ENCODE peak calls at places on chromosome 3, in eight cellular contexts. D is fibroblast of mammary gland, X is stomach, I is astrocyte of the cerebellum, O is hepatocyte, G is AG04450, R is Panc1, P is ovary. K is an unnamed sample.

GRCh38 chr3:156633335-156633734 is 41.1 kb upstream of the TIPARP start:
- DNase-seq in D (peak), I (no peak), G (peak), X (no peak), R (no peak), O (no peak), P (peak), K (peak)

GRCh38 chr3:69925506-69925905 is 74.0 kb upstream of the SAMMSON start:
- DNase-seq in G (peak), R (no peak), D (peak), P (no peak), I (no peak), O (no peak), X (no peak), K (no peak)

GRCh38 chr3:132253262-132253878 is 63.8 kb upstream of the ACP3 start:
- DNase-seq in I (peak), R (peak), D (peak), O (peak), G (peak), X (no peak), P (no peak), K (no peak)

GRCh38 chr3:194281766-194282165 is 69.4 kb downstream of the CPN2 start:
- DNase-seq in P (no peak), O (no peak), D (no peak), I (no peak), G (no peak), X (no peak), R (no peak), K (no peak)

GRCh38 chr3:171936231-171936841 is 93.2 kb downstream of the TMEM212 start:
- DNase-seq in G (no peak), X (no peak), D (peak), I (no peak), P (no peak), R (no peak), O (peak), K (no peak)

GRCh38 chr3:42214565-42215283 is 51.3 kb downstream of the CCK start:
- DNase-seq in R (no peak), D (peak), G (no peak), P (no peak), O (no peak), X (no peak), I (no peak), K (no peak)

GRCh38 chr3:140341213-140341612 is 336.7 kb upstream of the TRIM42 start:
- DNase-seq in D (no peak), X (no peak), P (no peak), O (no peak), G (no peak), R (no peak), I (no peak), K (no peak)

GRCh38 chr3:169244119-169244864 is 419.2 kb downstream of the MECOM start:
- DNase-seq in O (no peak), R (no peak), P (no peak), X (no peak), D (no peak), I (no peak), G (no peak), K (no peak)

GRCh38 chr3:194283218-194284006 is 67.7 kb downstream of the CPN2 start:
- DNase-seq in O (no peak), I (no peak), G (no peak), D (peak), R (no peak), P (no peak), X (no peak), K (no peak)

GRCh38 chr3:52811452-52812011 is 16.9 kb downstream of the ITIH3 start:
- DNase-seq in G (no peak), D (no peak), I (no peak), O (no peak), X (no peak), R (no peak), P (no peak), K (no peak)

GRCh38 chr3:52816654-52817053 is 13.8 kb downstream of the ITIH4 start:
- DNase-seq in D (no peak), I (no peak), R (no peak), X (no peak), G (no peak), P (no peak), O (no peak), K (no peak)

GRCh38 chr3:52817221-52817620 is 13.3 kb downstream of the ITIH4 start:
- DNase-seq in X (no peak), I (no peak), P (no peak), G (no peak), R (no peak), D (no peak), O (no peak), K (no peak)

GRCh38 chr3:52810923-52811322 is 16.3 kb downstream of the ITIH3 start:
- DNase-seq in I (no peak), X (no peak), P (no peak), O (no peak), D (no peak), R (no peak), G (no peak), K (no peak)

GRCh38 chr3:52813810-52814209 is 16.7 kb downstream of the ITIH4 start:
- DNase-seq in R (no peak), P (no peak), O (no peak), I (no peak), G (no peak), X (no peak), D (no peak), K (no peak)
- H3K4me3 ChIP-seq in R (no peak), P (no peak), O (no peak), I (no peak), G (no peak), X (no peak), D (no peak), K (no peak)

DNA sequence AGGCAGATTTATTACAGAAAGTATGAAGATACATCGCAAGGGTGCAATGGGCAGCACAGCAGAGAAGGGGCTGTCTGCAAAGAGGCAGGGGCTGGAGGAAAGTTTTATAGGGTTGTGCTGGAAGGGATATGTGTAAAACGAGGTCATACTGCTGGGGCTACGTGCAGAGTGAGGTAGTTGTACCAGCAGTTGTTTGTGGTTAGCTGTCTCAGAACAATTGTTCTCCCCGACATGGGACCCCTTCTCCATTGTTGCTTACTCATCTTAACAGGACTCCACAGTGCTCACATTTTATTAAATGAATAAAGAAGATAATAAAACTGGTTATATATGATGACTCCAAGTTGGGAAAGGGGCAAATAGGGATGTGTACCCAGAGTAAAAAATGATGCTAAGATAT is 49.4 kb downstream of the GTPBP8 start:
- DNase-seq in I (no peak), P (no peak), X (no peak), G (no peak), R (no peak), O (no peak), D (no peak), K (no peak)
- TF ChIP-seq CTCF in I (no peak), P (no peak), X (no peak), G (no peak), R (no peak), O (no peak), D (no peak), K (no peak)

GRCh38 chr3:128432898-128433629 is 33.6 kb downstream of the DNAJB8 start:
- DNase-seq in O (peak), P (no peak), I (no peak), X (no peak), D (no peak), G (no peak), R (no peak), K (no peak)
- H3K4me3 ChIP-seq in O (peak), P (peak), I (peak), X (peak), D (no peak), G (peak), R (peak), K (peak)

GRCh38 chr3:129316121-129317013 is 37.7 kb downstream of the HMCES start:
- DNase-seq in G (no peak), D (peak), P (peak), O (peak), X (peak), I (peak), R (no peak), K (no peak)

GRCh38 chr3:129313983-129314756 is 35.5 kb downstream of the HMCES start:
- DNase-seq in R (no peak), I (no peak), G (no peak), O (no peak), X (no peak), D (peak), P (peak), K (no peak)

GRCh38 chr3:129313415-129313982 is 34.8 kb downstream of the HMCES start:
- DNase-seq in X (no peak), R (no peak), I (no peak), D (peak), G (no peak), O (no peak), P (peak), K (no peak)

GRCh38 chr3:129315386-129315991 is 36.8 kb downstream of the HMCES start:
- DNase-seq in P (peak), D (no peak), G (no peak), R (no peak), O (no peak), X (peak), I (no peak), K (no peak)

DNA sequence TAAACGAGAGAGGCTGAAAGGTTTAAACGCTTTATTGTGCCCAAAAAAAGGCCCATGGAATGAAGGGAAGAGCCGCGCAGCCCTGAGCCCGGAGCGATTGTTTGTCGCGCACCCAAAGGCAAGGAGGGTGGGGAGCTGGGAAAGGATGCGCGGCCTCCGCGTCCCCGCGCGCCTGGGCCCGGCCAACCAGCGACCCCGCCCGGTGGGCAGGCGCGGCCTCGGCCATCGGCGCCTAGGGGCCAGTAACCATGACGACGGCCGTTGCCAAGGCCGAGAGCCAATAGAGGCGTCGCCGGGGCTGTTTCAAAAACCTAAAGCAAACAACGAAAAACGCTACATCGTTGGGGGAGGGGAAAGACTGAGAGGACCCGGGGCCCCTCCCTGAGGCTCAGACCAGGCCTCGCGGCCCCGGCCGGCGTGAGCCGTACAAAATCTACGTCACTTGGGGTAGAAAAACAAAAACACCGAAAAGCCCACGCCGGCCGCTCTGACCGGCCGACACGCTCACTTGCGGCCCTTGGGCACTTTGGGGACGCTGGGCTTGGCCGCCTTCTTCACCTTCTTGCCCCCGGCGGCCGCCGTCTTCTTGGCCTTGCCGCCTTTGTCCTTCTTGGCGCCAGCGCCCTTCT is 36.2 kb downstream of the HMCES start:
- DNase-seq in P (peak), G (no peak), I (peak), R (no peak), D (peak), O (peak), X (peak), K (no peak)
- TF ChIP-seq CTCF in P (no peak), G (no peak), I (peak), R (no peak), D (no peak), O (peak), X (no peak), K (no peak)

GRCh38 chr3:43361077-43361476 is 74.7 kb downstream of the SNRK start:
- DNase-seq in X (no peak), R (no peak), G (no peak), D (no peak), O (no peak), I (no peak), P (no peak), K (no peak)
- H3K4me3 ChIP-seq in X (no peak), R (no peak), G (no peak), D (no peak), O (no peak), I (no peak), P (no peak), K (no peak)

GRCh38 chr3:103924544-103924943 is 1442.2 kb upstream of the ALCAM start:
- DNase-seq in I (no peak), O (no peak), G (no peak), D (no peak), P (no peak), X (no peak), R (no peak), K (no peak)

GRCh38 chr3:103926936-103927335 is 1439.8 kb upstream of the ALCAM start:
- DNase-seq in D (no peak), P (no peak), R (no peak), G (no peak), I (no peak), X (no peak), O (no peak), K (no peak)

GRCh38 chr3:103919327-103919726 is 1447.4 kb upstream of the ALCAM start:
- DNase-seq in I (no peak), X (no peak), P (no peak), G (no peak), O (no peak), R (no peak), D (no peak), K (peak)

GRCh38 chr3:103927896-103928295 is 1438.8 kb upstream of the ALCAM start:
- DNase-seq in G (no peak), I (no peak), D (no peak), P (no peak), O (no peak), R (no peak), X (no peak), K (no peak)

DNA sequence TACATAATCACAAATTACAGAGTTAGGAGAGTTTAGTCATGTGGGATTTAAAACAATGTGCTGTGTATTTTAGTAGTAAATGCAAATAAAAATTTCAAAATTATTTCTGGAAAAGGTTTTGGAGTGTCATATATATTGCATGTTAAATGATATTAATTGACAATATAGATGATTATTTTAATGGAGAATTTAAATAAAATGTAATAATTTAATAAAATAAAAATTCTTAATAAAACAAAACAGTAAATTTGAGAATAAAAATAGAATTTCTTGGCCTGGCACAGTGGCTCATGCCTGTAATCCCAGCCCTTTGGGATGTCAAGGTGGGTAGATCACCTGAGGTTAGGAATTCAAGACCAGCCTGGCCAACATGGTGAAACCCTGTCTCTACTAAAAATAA is 1442.8 kb upstream of the ALCAM start:
- DNase-seq in P (no peak), R (no peak), D (no peak), G (no peak), I (no peak), O (no peak), X (no peak), K (no peak)
- TF ChIP-seq CTCF in P (no peak), R (no peak), D (no peak), G (no peak), I (no peak), O (no peak), X (no peak), K (no peak)

GRCh38 chr3:71453822-71454512 is 129.6 kb downstream of the FOXP1 start:
- DNase-seq in I (no peak), D (no peak), P (no peak), G (no peak), R (no peak), X (no peak), O (no peak), K (no peak)

GRCh38 chr3:71451812-71452211 is 131.7 kb downstream of the FOXP1 start:
- DNase-seq in D (no peak), O (no peak), P (no peak), X (no peak), I (no peak), R (no peak), G (no peak), K (no peak)

GRCh38 chr3:71453319-71453718 is 130.2 kb downstream of the FOXP1 start:
- DNase-seq in I (no peak), R (no peak), X (no peak), P (no peak), O (no peak), G (no peak), D (no peak), K (no peak)

GRCh38 chr3:71450162-71450561 is 133.4 kb downstream of the FOXP1 start:
- DNase-seq in P (no peak), X (no peak), R (no peak), I (no peak), G (no peak), O (no peak), D (no peak), K (no peak)

DNA sequence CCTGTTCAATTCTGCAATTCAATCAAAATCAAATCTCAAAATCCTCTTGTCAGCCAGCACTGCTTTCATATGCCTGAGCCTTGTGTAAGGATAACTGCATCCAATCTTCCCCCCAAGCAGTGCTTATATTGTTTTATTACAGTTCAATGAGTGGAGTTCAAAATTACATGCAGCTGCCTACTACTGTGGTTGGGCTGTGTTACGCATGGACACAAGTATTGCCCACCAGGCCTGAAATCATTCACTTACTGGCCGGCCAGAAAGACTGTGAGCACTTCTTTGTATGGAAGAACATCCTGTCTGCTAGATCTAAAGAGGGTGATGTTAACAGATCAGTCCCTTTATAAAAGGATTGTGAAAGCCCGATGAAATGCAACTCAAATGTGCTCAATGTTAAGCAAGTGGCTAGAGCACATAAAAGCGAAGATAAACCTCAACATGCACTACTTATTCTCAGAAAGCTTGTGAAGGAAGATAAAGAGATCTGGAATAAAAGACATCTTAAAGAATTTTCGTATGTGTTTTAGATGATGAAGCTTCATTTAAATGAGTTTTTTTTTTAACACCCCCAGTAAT is 132.5 kb downstream of the FOXP1 start:
- DNase-seq in G (no peak), O (no peak), X (no peak), D (no peak), I (no peak), R (no peak), P (no peak), K (no peak)
- H3K4me3 ChIP-seq in G (no peak), O (no peak), X (no peak), D (no peak), I (no peak), R (no peak), P (no peak), K (no peak)